ENCODE peak calls at places on chromosomes 7 and 10, in six cellular contexts. A is LoVo, G is HFFc6, X is H1, V is activated gamma-delta T cell, B is HS-27A. Z is an unnamed sample.

GRCh38 chr10:35435824-35436223 is 99.5 kb downstream of the CCNY start:
- DNase-seq in X (no peak), V (no peak), B (no peak), G (no peak), A (no peak), Z (no peak)

GRCh38 chr7:134431805-134432204 is 27.1 kb downstream of the AKR1B1 start:
- DNase-seq in A (peak), G (no peak), V (no peak), X (no peak), B (no peak), Z (no peak)

GRCh38 chr7:138324905-138325304 is 135.2 kb upstream of the TRIM24 start:
- DNase-seq in B (no peak), V (no peak), X (no peak), A (no peak), G (no peak), Z (no peak)

GRCh38 chr7:127514499-127514898 is 70.9 kb downstream of the GCC1 start:
- DNase-seq in B (no peak), G (peak), V (no peak), A (peak), X (no peak), Z (no peak)

GRCh38 chr7:99372275-99373085 is 2.0 kb upstream of the ARPC1B start:
- DNase-seq in V (no peak), G (peak), B (no peak), A (no peak), X (no peak), Z (no peak)

GRCh38 chr10:14535497-14536199 is 204.9 kb upstream of the FRMD4A start:
- DNase-seq in V (no peak), B (no peak), X (no peak), G (no peak), A (no peak), Z (no peak)

GRCh38 chr7:40447345-40447744 is 312.5 kb downstream of the SUGCT start:
- DNase-seq in G (no peak), X (no peak), V (no peak), B (no peak), A (no peak), Z (no peak)

GRCh38 chr7:561631-562393 is 42.2 kb upstream of the PDGFA start:
- DNase-seq in A (no peak), G (no peak), X (no peak), B (no peak), V (no peak), Z (no peak)

GRCh38 chr7:97401398-97401797 is 283.9 kb downstream of the SDHAF3 start:
- DNase-seq in A (no peak), X (no peak), G (no peak), B (no peak), V (no peak), Z (no peak)

GRCh38 chr10:129343141-129343540 is 123.9 kb upstream of the MGMT start:
- DNase-seq in X (no peak), G (no peak), A (no peak), V (no peak), B (no peak), Z (no peak)

GRCh38 chr10:78336402-78336791 is 302.7 kb downstream of the RPS24 start:
- DNase-seq in V (no peak), B (peak), A (no peak), X (peak), G (peak), Z (no peak)

GRCh38 chr10:59393349-59393748 is 31.0 kb upstream of the FAM13C start:
- DNase-seq in B (no peak), A (no peak), G (no peak), V (no peak), X (no peak), Z (no peak)

GRCh38 chr7:19772858-19773337 is 519 bp downstream of the TMEM196 start:
- DNase-seq in A (no peak), X (peak), B (no peak), G (no peak), V (no peak), Z (no peak)

GRCh38 chr7:5387711-5388245 is 35.9 kb downstream of the TNRC18 start:
- DNase-seq in X (peak), A (no peak), G (no peak), V (no peak), B (no peak), Z (no peak)

GRCh38 chr10:72223743-72224101 is 7.6 kb upstream of the ASCC1 start:
- DNase-seq in X (no peak), G (no peak), V (no peak), B (no peak), A (no peak), Z (no peak)

GRCh38 chr10:62185914-62186692 is 82.5 kb downstream of the RTKN2 start:
- DNase-seq in B (no peak), V (no peak), G (no peak), A (no peak), X (no peak), Z (no peak)

GRCh38 chr10:77231375-77231774 is 406.2 kb downstream of the KCNMA1 start:
- DNase-seq in V (no peak), B (no peak), A (no peak), G (no peak), X (no peak), Z (no peak)

GRCh38 chr10:83682399-83682798 is 456.9 kb upstream of the GHITM start:
- DNase-seq in G (no peak), X (no peak), V (no peak), B (no peak), A (no peak), Z (no peak)

GRCh38 chr7:110224643-110225042 is 866.3 kb upstream of the LRRN3 start:
- DNase-seq in V (no peak), B (no peak), A (no peak), G (no peak), X (no peak), Z (no peak)

GRCh38 chr10:70190581-70190980 is 20.3 kb upstream of the SAR1A start:
- DNase-seq in X (no peak), G (peak), A (no peak), V (no peak), B (no peak), Z (no peak)

GRCh38 chr10:89518876-89519842 is 16.2 kb downstream of the SLC16A12 start:
- DNase-seq in X (no peak), V (no peak), A (no peak), B (peak), G (peak), Z (no peak)

GRCh38 chr7:6553460-6554044 is 2.3 kb upstream of the GRID2IP start:
- DNase-seq in X (no peak), V (no peak), A (no peak), G (no peak), B (no peak), Z (no peak)

GRCh38 chr7:141185369-141185967 is 111.6 kb downstream of the TMEM178B start:
- DNase-seq in A (no peak), V (no peak), G (no peak), B (no peak), X (no peak), Z (no peak)

GRCh38 chr7:732094-732541 is 5.0 kb upstream of the PRKAR1B start:
- DNase-seq in V (no peak), A (no peak), B (no peak), G (no peak), X (no peak), Z (no peak)

GRCh38 chr7:5216931-5217330 is 26.9 kb downstream of the WIPI2 start:
- DNase-seq in X (no peak), A (no peak), B (no peak), V (no peak), G (no peak), Z (no peak)

GRCh38 chr10:13187135-13187534 is 25.8 kb downstream of the MCM10 start:
- DNase-seq in G (no peak), B (no peak), V (no peak), A (no peak), X (no peak), Z (no peak)

GRCh38 chr10:80498833-80499671 is 38.6 kb upstream of the SH2D4B start:
- DNase-seq in G (peak), X (no peak), A (peak), V (no peak), B (no peak), Z (no peak)

GRCh38 chr10:30818010-30818660 is 188.6 kb upstream of the LYZL2 start:
- DNase-seq in X (no peak), G (no peak), A (no peak), V (no peak), B (no peak), Z (no peak)

GRCh38 chr7:7323352-7323751 is 141.0 kb downstream of the C1GALT1 start:
- DNase-seq in A (no peak), B (no peak), V (no peak), X (no peak), G (no peak), Z (no peak)

GRCh38 chr10:121788115-121788514 is 139.7 kb downstream of the ATE1 start:
- DNase-seq in V (no peak), X (no peak), A (no peak), B (no peak), G (no peak), Z (no peak)

GRCh38 chr7:125061776-125062397 is 132.3 kb upstream of the POT1 start:
- DNase-seq in A (no peak), X (no peak), V (no peak), G (no peak), B (peak), Z (no peak)

GRCh38 chr7:130982651-130983050 is 248.6 kb upstream of the KLF14 start:
- DNase-seq in G (no peak), A (no peak), V (no peak), X (no peak), B (no peak), Z (no peak)

GRCh38 chr10:79139124-79139835 is 70.5 kb downstream of the ZMIZ1 start:
- DNase-seq in G (peak), X (no peak), B (no peak), V (no peak), A (no peak), Z (no peak)

GRCh38 chr10:94402204-94403033 is at the start of gene TBC1D12:
- DNase-seq in B (peak), G (peak), A (peak), V (no peak), X (peak), Z (peak)

GRCh38 chr7:101681170-101682007 is 52.3 kb upstream of the MYL10 start:
- DNase-seq in V (no peak), B (peak), A (no peak), X (no peak), G (peak), Z (no peak)

GRCh38 chr7:39688611-39689485 is 65.5 kb downstream of the RALA start:
- DNase-seq in A (peak), V (no peak), G (peak), X (no peak), B (peak), Z (no peak)

GRCh38 chr10:18400911-18401260 is 250.5 kb downstream of the NSUN6 start:
- DNase-seq in A (peak), V (no peak), B (no peak), X (peak), G (no peak), Z (no peak)

GRCh38 chr10:77428776-77429395 is 208.7 kb downstream of the KCNMA1 start:
- DNase-seq in V (no peak), A (no peak), B (no peak), X (peak), G (peak), Z (no peak)

Z was measured in cortex of kidney.